ENCODE peak calls at places on chromosomes 11 and 22, in six cellular contexts. E, R, H, O, G and P are unnamed samples.

GRCh38 chr11:67301951-67302516 is 1.3 kb upstream of the SSH3 start:
- DNase-seq in G (peak; percentile 75), R (no peak), H (no peak), O (no peak), E (peak; percentile 80), P (peak; percentile 34)

GRCh38 chr11:12449961-12450715 is 72.8 kb downstream of the PARVA start:
- DNase-seq in E (no peak), H (no peak), G (peak; percentile 85), O (no peak), R (no peak), P (no peak)

GRCh38 chr22:39362932-39363331 is 13.1 kb downstream of the SYNGR1 start:
- DNase-seq in O (no peak), R (no peak), G (peak; percentile 21), H (no peak), E (no peak), P (no peak)

GRCh38 chr11:75775056-75775455 is 6.5 kb downstream of the DGAT2 start:
- DNase-seq in H (no peak), G (no peak), O (no peak), E (peak; percentile 44), R (no peak), P (no peak)

GRCh38 chr22:38239101-38239761 is 33.6 kb downstream of the TMEM184B start:
- DNase-seq in H (no peak), O (no peak), E (no peak), R (no peak), G (peak; percentile 98), P (no peak)

GRCh38 chr11:61699737-61700160 is 19.6 kb downstream of the DAGLA start:
- DNase-seq in H (no peak), E (no peak), G (no peak), O (no peak), R (no peak), P (no peak)

GRCh38 chr11:88421530-88421929 is 84.0 kb upstream of the CTSC start:
- DNase-seq in G (peak; percentile 29), O (no peak), E (no peak), R (peak; percentile 45), H (peak; percentile 57), P (no peak)

GRCh38 chr11:123006860-123007542 is 25.4 kb upstream of the BSX start:
- DNase-seq in E (no peak), R (no peak), G (no peak), O (no peak), H (no peak), P (no peak)

GRCh38 chr11:113681711-113682410 is 24.2 kb downstream of the TMPRSS5 start:
- DNase-seq in H (no peak), E (no peak), R (no peak), G (no peak), O (no peak), P (no peak)

GRCh38 chr11:128517457-128518230 is 69.7 kb downstream of the ETS1 start:
- DNase-seq in O (no peak), H (no peak), E (no peak), G (peak; percentile 60), R (no peak), P (no peak)

GRCh38 chr11:41222236-41222635 is 237.2 kb downstream of the LRRC4C start:
- DNase-seq in O (no peak), G (no peak), E (no peak), R (no peak), H (no peak), P (no peak)

GRCh38 chr11:34346551-34346950 is 11.3 kb downstream of the ABTB2 start:
- DNase-seq in H (no peak), E (no peak), R (no peak), O (no peak), G (peak; percentile 76), P (no peak)

GRCh38 chr22:21866821-21867527 is 471 bp downstream of the MAPK1 start:
- DNase-seq in G (peak; percentile 38), E (no peak), H (peak; percentile 42), O (no peak), R (no peak), P (no peak)

GRCh38 chr11:44366741-44367140 is 56.8 kb upstream of the ALX4 start:
- DNase-seq in G (no peak), H (no peak), R (no peak), O (no peak), E (no peak), P (no peak)

GRCh38 chr11:4960877-4961276 is 5.4 kb upstream of the OR51A2 start:
- DNase-seq in R (no peak), O (no peak), E (no peak), H (no peak), G (no peak), P (no peak)

GRCh38 chr22:41793871-41794270 is 6.6 kb upstream of the CCDC134 start:
- DNase-seq in O (no peak), E (no peak), R (no peak), H (no peak), G (no peak), P (no peak)